ENCODE peak calls at places on chromosomes 6 and 20, in eight cellular contexts. E is central memory CD4-positive, alpha-beta T cell; D is NCI-H1092; I is cerebellar cortex; K is nephron progenitor cell; B is fibroblast of the aortic adventitia; U is left lobe of liver; X is left ventricle myocardium superior. M is an unnamed sample.

GRCh38 chr6:139376604-139377218 is 2.3 kb upstream of the CITED2 start:
- DNase-seq in K (no peak), E (no peak), D (no peak), U (peak; percentile 79), X (no peak), I (peak; percentile 68), B (peak; percentile 79), M (no peak)

GRCh38 chr20:21701171-21701876 is 4.1 kb upstream of the PAX1 start:
- DNase-seq in I (no peak), X (no peak), E (no peak), D (no peak), B (no peak), U (no peak), K (peak; percentile 25), M (no peak)

GRCh38 chr20:46400253-46400652 is 6.2 kb downstream of the ELMO2 start:
- DNase-seq in X (no peak), U (no peak), B (peak; percentile 79), E (no peak), K (no peak), D (no peak), I (peak; percentile 77), M (no peak)

GRCh38 chr6:113669641-113670040 is 187.5 kb upstream of the MARCKS start:
- DNase-seq in I (no peak), X (no peak), D (no peak), U (no peak), B (no peak), E (no peak), K (no peak), M (no peak)

GRCh38 chr20:36614781-36615557 is 9.4 kb downstream of the RAB5IF start:
- DNase-seq in E (no peak), X (no peak), U (no peak), I (peak; percentile 83), D (no peak), B (no peak), K (no peak), M (no peak)

GRCh38 chr6:73231986-73232391 is 6.7 kb upstream of the KHDC1L start:
- DNase-seq in U (no peak), I (no peak), K (no peak), X (no peak), B (no peak), E (no peak), D (no peak), M (no peak)

GRCh38 chr6:52635049-52635577 is 35.8 kb upstream of the TMEM14A start:
- DNase-seq in D (no peak), X (no peak), K (no peak), I (no peak), B (peak; percentile 41), E (no peak), U (no peak), M (no peak)

GRCh38 chr20:34045294-34045693 is 51.6 kb downstream of the RALY start:
- DNase-seq in U (peak; percentile 55), D (no peak), I (peak; percentile 64), B (peak; percentile 71), K (no peak), X (peak; percentile 49), E (no peak), M (peak; percentile 54)

GRCh38 chr6:53598584-53598983 is 53.7 kb upstream of the GCLC start:
- DNase-seq in B (no peak), I (no peak), X (no peak), E (no peak), K (peak; percentile 29), D (no peak), U (no peak), M (no peak)

GRCh38 chr6:20159781-20160540 is 52.3 kb downstream of the MBOAT1 start:
- DNase-seq in U (no peak), K (no peak), X (no peak), E (no peak), I (no peak), D (no peak), B (no peak), M (no peak)

GRCh38 chr6:146154197-146154596 is 125.3 kb downstream of the GRM1 start:
- DNase-seq in U (no peak), X (no peak), E (no peak), K (no peak), D (no peak), B (no peak), I (no peak), M (no peak)

GRCh38 chr6:96016781-96017180 is 1.0 kb downstream of the FUT9 start:
- DNase-seq in U (no peak), B (no peak), I (peak; percentile 62), E (no peak), X (no peak), K (no peak), D (no peak), M (no peak)

M was measured in SK-N-SH.